ENCODE peak calls at places on chromosomes 13 and 19, in six cellular contexts. O, A, Z, M, V and N are unnamed samples.

GRCh38 chr19:18274303-18274775 is at the start of gene IQCN:
- DNase-seq in O (no peak), A (no peak), Z (peak), M (no peak), V (no peak), N (no peak)

GRCh38 chr19:41064974-41065569 is 23.2 kb upstream of the CYP2A13 start:
- DNase-seq in O (no peak), A (no peak), Z (no peak), M (no peak), V (no peak), N (no peak)

GRCh38 chr19:47143322-47144073 is 12.9 kb downstream of the SAE1 start:
- DNase-seq in O (no peak), A (no peak), Z (no peak), M (no peak), V (no peak), N (no peak)

GRCh38 chr13:78326608-78327007 is 276.7 kb downstream of the POU4F1 start:
- DNase-seq in O (no peak), A (no peak), Z (no peak), M (peak), V (no peak), N (no peak)

GRCh38 chr19:10604460-10604980 is 17.4 kb upstream of the AP1M2 start:
- DNase-seq in O (no peak), A (peak), Z (peak), M (no peak), V (no peak), N (no peak)

GRCh38 chr19:10979950-10980349 is 19.1 kb downstream of the SMARCA4 start:
- DNase-seq in O (no peak), A (no peak), Z (peak), M (no peak), V (no peak), N (no peak)

GRCh38 chr19:30587869-30588268 is 215.7 kb downstream of the ZNF536 start:
- DNase-seq in O (no peak), A (no peak), Z (no peak), M (no peak), V (no peak), N (no peak)

GRCh38 chr13:85586422-85586831 is 212.8 kb downstream of the SLITRK6 start:
- DNase-seq in O (no peak), A (no peak), Z (peak), M (no peak), V (no peak), N (no peak)

GRCh38 chr13:100875392-100876043 is 200.9 kb upstream of the TMTC4 start:
- DNase-seq in O (no peak), A (no peak), Z (peak), M (no peak), V (no peak), N (no peak)

GRCh38 chr19:28201462-28201943 is 1011.4 kb downstream of the UQCRFS1 start:
- DNase-seq in O (no peak), A (no peak), Z (no peak), M (no peak), V (no peak), N (no peak)

GRCh38 chr13:113879017-113879416 is 15.1 kb upstream of the GAS6 start:
- DNase-seq in O (no peak), A (no peak), Z (no peak), M (no peak), V (no peak), N (no peak)

GRCh38 chr19:34832581-34833112 is 59.6 kb upstream of the ZNF599 start:
- DNase-seq in O (no peak), A (no peak), Z (no peak), M (no peak), V (no peak), N (no peak)

GRCh38 chr19:16274466-16274865 is 50.2 kb upstream of the KLF2 start:
- DNase-seq in O (no peak), A (no peak), Z (no peak), M (no peak), V (no peak), N (no peak)

GRCh38 chr19:32581704-32582164 is 744 bp downstream of the PDCD5 start:
- DNase-seq in O (no peak), A (no peak), Z (no peak), M (no peak), V (peak), N (no peak)

GRCh38 chr19:31071157-31071855 is 277.9 kb downstream of the TSHZ3 start:
- DNase-seq in O (no peak), A (no peak), Z (no peak), M (no peak), V (no peak), N (no peak)

GRCh38 chr19:50638576-50638975 is 1.1 kb downstream of the SYT3 start:
- DNase-seq in O (no peak), A (no peak), Z (no peak), M (no peak), V (no peak), N (no peak)

GRCh38 chr19:52442179-52442578 is 11.2 kb upstream of the ZNF578 start:
- DNase-seq in O (no peak), A (no peak), Z (no peak), M (no peak), V (no peak), N (no peak)

GRCh38 chr19:13060233-13060963 is 42.3 kb downstream of the LYL1 start:
- DNase-seq in O (no peak), A (no peak), Z (no peak), M (no peak), V (peak), N (no peak)

GRCh38 chr13:33639640-33640080 is 178.3 kb upstream of the RFC3 start:
- DNase-seq in O (no peak), A (no peak), Z (peak), M (no peak), V (no peak), N (no peak)

GRCh38 chr19:58085348-58085875 is 12.6 kb downstream of the ZSCAN18 start:
- DNase-seq in O (no peak), A (no peak), Z (no peak), M (no peak), V (no peak), N (no peak)

GRCh38 chr13:52851153-52851962 is 2.9 kb upstream of the PCDH8 start:
- DNase-seq in O (no peak), A (peak), Z (peak), M (peak), V (peak), N (peak)

GRCh38 chr19:45097776-45098520 is 5.0 kb downstream of the PPP1R37 start:
- DNase-seq in O (no peak), A (peak), Z (no peak), M (no peak), V (no peak), N (no peak)

GRCh38 chr19:47019431-47020041 is at the start of gene NPAS1:
- DNase-seq in O (no peak), A (no peak), Z (no peak), M (no peak), V (no peak), N (no peak)

GRCh38 chr19:36688058-36688457 is 646 bp downstream of the ZNF567 start:
- DNase-seq in O (no peak), A (no peak), Z (peak), M (no peak), V (no peak), N (no peak)

GRCh38 chr13:73876323-73876722 is 257.9 kb downstream of the KLF12 start:
- DNase-seq in O (no peak), A (no peak), Z (no peak), M (no peak), V (no peak), N (no peak)

GRCh38 chr13:85241045-85241444 is 558.2 kb downstream of the SLITRK6 start:
- DNase-seq in O (no peak), A (no peak), Z (no peak), M (no peak), V (no peak), N (no peak)

GRCh38 chr19:9251236-9251635 is 506 bp downstream of the OR7E24 start:
- DNase-seq in O (no peak), A (no peak), Z (no peak), M (no peak), V (no peak), N (no peak)

GRCh38 chr13:113176292-113176691 is 17.8 kb downstream of the PROZ start:
- DNase-seq in O (peak), A (no peak), Z (peak), M (no peak), V (no peak), N (no peak)